ENCODE peak calls at places on chromosomes 16 and 17, in four cellular contexts. One of them, this sample, is unnamed.

GRCh38 chr16:68665501-68665900 is 20.4 kb downstream of the CDH3 start:
- DNase-seq in WTC11: no peak
- DNase-seq in K562: no peak
- DNase-seq in HepG2: no peak
- DNase-seq in this sample: no peak

GRCh38 chr17:44307387-44308186 is 814 bp upstream of the RUNDC3A start:
- DNase-seq in K562: no peak
- DNase-seq in WTC11: peak
- DNase-seq in HepG2: no peak
- DNase-seq in this sample: peak

GRCh38 chr16:28573738-28574718 is 20.3 kb downstream of the SGF29 start:
- DNase-seq in K562: no peak
- DNase-seq in HepG2: no peak
- DNase-seq in WTC11: no peak
- DNase-seq in this sample: no peak

GRCh38 chr17:14919049-14919545 is 346.0 kb downstream of the PMP22 start:
- DNase-seq in HepG2: no peak
- DNase-seq in K562: no peak
- DNase-seq in WTC11: no peak
- DNase-seq in this sample: no peak

GRCh38 chr16:9787717-9788116 is 394.5 kb downstream of the GRIN2A start:
- DNase-seq in K562: peak
- DNase-seq in WTC11: no peak
- DNase-seq in HepG2: no peak
- DNase-seq in this sample: no peak

GRCh38 chr16:68776821-68777485 is 39.9 kb downstream of the CDH1 start:
- DNase-seq in HepG2: no peak
- DNase-seq in WTC11: no peak
- DNase-seq in K562: no peak
- DNase-seq in this sample: no peak

GRCh38 chr17:39096435-39097158 is 54.8 kb downstream of the PLXDC1 start:
- DNase-seq in WTC11: no peak
- DNase-seq in K562: no peak
- DNase-seq in HepG2: no peak
- DNase-seq in this sample: no peak

GRCh38 chr17:42673266-42673884 is 3.4 kb downstream of the PLEKHH3 start:
- DNase-seq in WTC11: no peak
- DNase-seq in K562: peak
- DNase-seq in HepG2: no peak
- DNase-seq in this sample: no peak

GRCh38 chr16:50251375-50252081 is 14.8 kb upstream of the ADCY7 start:
- DNase-seq in K562: no peak
- DNase-seq in WTC11: no peak
- DNase-seq in HepG2: no peak
- DNase-seq in this sample: no peak

GRCh38 chr17:27338536-27338985 is 44.6 kb downstream of the WSB1 start:
- DNase-seq in WTC11: no peak
- DNase-seq in K562: no peak
- DNase-seq in HepG2: no peak
- DNase-seq in this sample: no peak

GRCh38 chr16:66081967-66082366 is 284.5 kb upstream of the CDH5 start:
- DNase-seq in K562: no peak
- DNase-seq in WTC11: no peak
- DNase-seq in HepG2: peak
- DNase-seq in this sample: no peak

GRCh38 chr17:56009795-56010715 is 143.2 kb upstream of the ANKFN1 start:
- DNase-seq in WTC11: no peak
- DNase-seq in HepG2: no peak
- DNase-seq in K562: no peak
- DNase-seq in this sample: no peak

GRCh38 chr16:78988361-78988992 is 612.1 kb downstream of the MAF start:
- DNase-seq in HepG2: no peak
- DNase-seq in K562: peak
- DNase-seq in WTC11: peak
- DNase-seq in this sample: no peak

GRCh38 chr17:8186787-8187516 is 3.0 kb downstream of the BORCS6 start:
- DNase-seq in K562: peak
- DNase-seq in HepG2: peak
- DNase-seq in WTC11: peak
- DNase-seq in this sample: peak

GRCh38 chr17:37176683-37177082 is 199.1 kb upstream of the C17orf78 start:
- DNase-seq in K562: no peak
- DNase-seq in HepG2: no peak
- DNase-seq in WTC11: no peak
- DNase-seq in this sample: no peak

GRCh38 chr17:44522883-44523671 is 19.9 kb upstream of the GPATCH8 start:
- DNase-seq in K562: peak
- DNase-seq in HepG2: peak
- DNase-seq in WTC11: peak
- DNase-seq in this sample: peak

GRCh38 chr17:67245694-67246397 is 850 bp upstream of the HELZ start:
- DNase-seq in K562: peak
- DNase-seq in HepG2: peak
- DNase-seq in WTC11: peak
- DNase-seq in this sample: peak

GRCh38 chr17:69406906-69407305 is 7.6 kb upstream of the MAP2K6 start:
- DNase-seq in WTC11: no peak
- DNase-seq in K562: no peak
- DNase-seq in HepG2: no peak
- DNase-seq in this sample: no peak

GRCh38 chr17:8481089-8481488 is 45.4 kb downstream of the NDEL1 start:
- DNase-seq in K562: no peak
- DNase-seq in WTC11: no peak
- DNase-seq in HepG2: no peak
- DNase-seq in this sample: no peak

GRCh38 chr17:60601443-60602384 is 1.7 kb downstream of the PPM1D start:
- DNase-seq in WTC11: peak
- DNase-seq in K562: peak
- DNase-seq in HepG2: peak
- DNase-seq in this sample: peak

GRCh38 chr17:40556884-40557414 is 8.3 kb downstream of the CCR7 start:
- DNase-seq in WTC11: peak
- DNase-seq in HepG2: no peak
- DNase-seq in K562: peak
- DNase-seq in this sample: peak

GRCh38 chr16:89199241-89200123 is 855 bp downstream of the SLC22A31 start:
- DNase-seq in WTC11: no peak
- DNase-seq in K562: no peak
- DNase-seq in HepG2: no peak
- DNase-seq in this sample: no peak

GRCh38 chr17:61397086-61397842 is 2.4 kb upstream of the TBX2 start:
- DNase-seq in K562: no peak
- DNase-seq in HepG2: no peak
- DNase-seq in WTC11: peak
- DNase-seq in this sample: peak

GRCh38 chr16:88570691-88571092 is 489 bp downstream of the ZC3H18 start:
- DNase-seq in HepG2: no peak
- DNase-seq in K562: peak
- DNase-seq in WTC11: no peak
- DNase-seq in this sample: no peak

GRCh38 chr17:32275060-32276042 is 9.7 kb downstream of the RHBDL3 start:
- DNase-seq in WTC11: peak
- DNase-seq in K562: peak
- DNase-seq in HepG2: no peak
- DNase-seq in this sample: peak

GRCh38 chr16:79269211-79269863 is 331.2 kb downstream of the MAF start:
- DNase-seq in HepG2: no peak
- DNase-seq in WTC11: no peak
- DNase-seq in K562: no peak
- DNase-seq in this sample: no peak

GRCh38 chr17:17877548-17878358 is 41.0 kb upstream of the SREBF1 start:
- DNase-seq in K562: no peak
- DNase-seq in HepG2: no peak
- DNase-seq in WTC11: peak
- DNase-seq in this sample: peak

GRCh38 chr17:42629420-42630009 is 20.0 kb downstream of the TUBG1 start:
- DNase-seq in WTC11: no peak
- DNase-seq in HepG2: no peak
- DNase-seq in K562: no peak
- DNase-seq in this sample: no peak

GRCh38 chr16:25413962-25414361 is 156.3 kb upstream of the ZKSCAN2 start:
- DNase-seq in HepG2: no peak
- DNase-seq in WTC11: no peak
- DNase-seq in K562: no peak
- DNase-seq in this sample: no peak

GRCh38 chr17:75262112-75262606 is 480 bp downstream of the MRPS7 start:
- DNase-seq in WTC11: no peak
- DNase-seq in K562: no peak
- DNase-seq in HepG2: peak
- DNase-seq in this sample: no peak

DNA sequence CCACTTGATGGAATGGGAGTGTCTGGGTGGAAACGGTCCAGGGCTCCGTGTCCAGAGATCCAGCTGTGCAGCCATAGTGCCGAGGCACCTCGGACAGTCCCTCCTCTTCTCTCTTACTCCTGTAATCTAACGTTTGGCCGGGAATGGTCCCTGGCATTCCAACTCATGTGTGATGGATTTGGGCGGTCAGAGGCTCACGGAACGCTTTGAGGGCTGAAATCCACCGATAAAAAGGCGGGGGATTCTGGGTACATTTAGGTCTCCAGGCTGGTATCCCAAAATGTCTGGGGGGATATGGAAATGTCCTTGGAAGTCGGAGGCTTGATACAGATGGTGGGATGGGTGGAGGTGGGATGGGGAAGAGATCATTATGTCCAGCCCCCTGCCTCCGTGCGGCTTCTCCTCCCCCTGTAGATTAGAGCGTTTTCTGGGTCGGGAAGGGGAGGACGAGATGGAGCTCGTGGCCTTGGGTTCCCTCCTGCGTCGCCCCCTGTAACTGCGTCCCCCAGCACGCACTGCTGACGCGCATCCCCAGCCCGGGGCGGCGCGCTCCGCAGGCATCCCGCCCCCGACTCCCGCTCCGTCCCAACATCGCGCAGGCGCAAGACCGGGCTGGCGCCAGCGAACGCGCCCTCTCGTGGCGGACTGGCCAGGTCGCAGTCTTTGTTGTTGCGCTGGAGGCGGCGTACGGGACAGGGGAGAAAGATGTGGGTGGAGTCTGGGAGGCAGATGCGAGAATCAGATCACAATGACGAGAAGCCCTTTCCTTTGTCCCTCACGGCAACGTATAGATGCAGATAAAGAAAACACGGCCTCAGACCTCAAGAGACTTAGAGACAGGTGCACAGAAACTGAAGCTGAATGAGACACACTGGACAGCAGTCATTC is 4.5 kb upstream of the SGCA start:
- DNase-seq in WTC11: peak
- DNase-seq in K562: peak
- DNase-seq in HepG2: peak
- DNase-seq in this sample: peak
- TF ChIP-seq FOXJ3 in WTC11: no peak
- TF ChIP-seq FOXJ3 in K562: no peak
- TF ChIP-seq FOXJ3 in HepG2: no peak
- TF ChIP-seq FOXJ3 in this sample: peak

DNA sequence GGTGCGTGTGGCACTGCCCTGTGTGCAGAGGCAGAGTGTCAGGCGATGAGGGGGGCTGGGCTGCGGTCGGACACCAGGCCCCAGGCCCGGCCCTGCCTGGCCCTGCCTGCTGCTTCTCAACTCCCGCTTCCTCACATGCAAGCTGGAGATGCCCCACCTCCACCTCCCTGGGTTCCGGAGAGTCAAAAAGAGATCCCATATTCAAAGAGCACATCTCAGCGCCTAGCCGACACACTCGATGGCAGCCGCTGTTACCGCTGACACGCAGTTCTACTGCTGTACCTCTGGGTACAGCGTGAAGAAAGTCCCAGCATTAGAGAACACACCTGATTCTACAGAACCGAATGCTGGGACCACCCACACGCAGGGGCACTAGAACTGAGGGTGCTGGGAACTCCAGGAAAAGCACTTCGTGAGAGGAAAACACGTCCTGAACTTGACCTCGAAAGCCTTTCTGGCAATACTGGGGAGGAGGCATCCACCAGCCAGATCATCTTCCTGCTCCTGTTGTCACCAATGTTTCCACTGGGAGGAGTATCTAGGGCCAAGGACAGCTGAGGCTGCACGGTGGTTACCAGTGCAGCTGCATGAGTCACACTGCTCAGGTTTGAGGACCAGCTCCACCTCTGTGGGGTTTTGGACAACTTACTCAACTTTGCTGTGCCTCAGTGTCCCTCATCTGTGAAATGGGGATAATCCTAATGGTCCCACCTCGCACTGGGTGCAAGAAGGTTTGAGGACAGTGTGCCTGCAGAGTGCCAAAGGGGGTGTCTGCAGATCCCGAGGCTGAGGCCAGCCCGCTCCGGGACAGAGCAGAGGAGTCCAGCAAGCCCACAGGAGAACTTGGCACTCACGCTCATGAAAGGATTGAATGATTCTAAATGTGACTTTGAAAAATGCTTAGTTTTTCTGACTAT is 100.4 kb upstream of the DNAH17 start:
- DNase-seq in K562: no peak
- DNase-seq in HepG2: peak
- DNase-seq in WTC11: no peak
- DNase-seq in this sample: no peak
- TF ChIP-seq FOXJ3 in K562: no peak
- TF ChIP-seq FOXJ3 in HepG2: no peak
- TF ChIP-seq FOXJ3 in WTC11: no peak
- TF ChIP-seq FOXJ3 in this sample: no peak

GRCh38 chr16:56605475-56605874 is 2.9 kb upstream of the MT2A start:
- DNase-seq in K562: no peak
- DNase-seq in WTC11: no peak
- DNase-seq in HepG2: no peak
- DNase-seq in this sample: no peak

GRCh38 chr16:56604966-56605365 is 3.4 kb upstream of the MT2A start:
- DNase-seq in HepG2: no peak
- DNase-seq in K562: no peak
- DNase-seq in WTC11: no peak
- DNase-seq in this sample: no peak

GRCh38 chr16:56601325-56601724 is 7.1 kb upstream of the MT2A start:
- DNase-seq in HepG2: no peak
- DNase-seq in K562: no peak
- DNase-seq in WTC11: no peak
- DNase-seq in this sample: no peak

GRCh38 chr16:56606071-56606687 is 2.2 kb upstream of the MT2A start:
- DNase-seq in HepG2: no peak
- DNase-seq in WTC11: no peak
- DNase-seq in K562: no peak
- DNase-seq in this sample: no peak

DNA sequence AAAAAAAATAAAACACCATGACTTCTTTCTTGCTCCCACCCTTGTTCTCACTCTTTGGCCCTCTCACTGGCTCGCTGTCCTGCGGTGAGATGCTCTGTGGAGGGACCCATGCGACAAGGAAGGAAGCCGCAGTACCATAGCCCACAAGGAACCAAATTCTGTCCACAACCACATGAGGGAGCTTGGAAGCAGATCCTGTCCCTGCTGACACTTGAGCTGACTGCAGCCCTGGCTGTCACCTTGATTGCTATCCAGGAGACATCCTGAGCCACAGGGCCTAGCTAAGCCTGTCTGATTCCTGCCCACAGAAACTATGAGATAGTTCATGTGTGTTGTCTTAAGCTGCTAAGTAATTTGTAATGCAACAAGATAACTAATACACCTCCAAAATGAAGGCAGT is 4.8 kb upstream of the MT2A start:
- DNase-seq in WTC11: peak
- DNase-seq in K562: no peak
- DNase-seq in HepG2: peak
- DNase-seq in this sample: peak
- TF ChIP-seq FOXJ3 in WTC11: no peak
- TF ChIP-seq FOXJ3 in K562: no peak
- TF ChIP-seq FOXJ3 in HepG2: no peak
- TF ChIP-seq FOXJ3 in this sample: no peak

GRCh38 chr17:58242171-58242784 is 3.9 kb downstream of the LPO start:
- DNase-seq in WTC11: peak
- DNase-seq in K562: no peak
- DNase-seq in HepG2: no peak
- DNase-seq in this sample: no peak
- TF ChIP-seq FOXJ3 in WTC11: no peak
- TF ChIP-seq FOXJ3 in K562: no peak
- TF ChIP-seq FOXJ3 in HepG2: no peak
- TF ChIP-seq FOXJ3 in this sample: no peak